ENCODE peak calls at places on chromosomes 12 and 14, in five cellular contexts. A, E, Q, T and P are unnamed samples.

GRCh38 chr12:122968104-122968503 is 1.8 kb upstream of the ABCB9 start:
- DNase-seq in Q (no peak), A (no peak), T (no peak), E (no peak), P (no peak)

GRCh38 chr14:38948171-38948570 is 154.9 kb downstream of the SEC23A start:
- DNase-seq in E (peak), A (no peak), T (no peak), Q (no peak), P (peak)

GRCh38 chr12:6917491-6918231 is 3.3 kb downstream of the ENO2 start:
- DNase-seq in A (no peak), T (no peak), E (no peak), Q (no peak), P (no peak)

GRCh38 chr12:12333407-12333831 is 16.6 kb downstream of the MANSC1 start:
- DNase-seq in A (no peak), T (peak), Q (no peak), E (peak), P (no peak)

GRCh38 chr12:25018146-25018545 is 69.2 kb upstream of the BCAT1 start:
- DNase-seq in E (no peak), T (no peak), Q (no peak), A (no peak), P (no peak)

GRCh38 chr14:65471038-65471878 is 58.7 kb downstream of the FUT8 start:
- DNase-seq in T (no peak), Q (no peak), A (no peak), E (no peak), P (no peak)

GRCh38 chr12:63978519-63978918 is 134.0 kb downstream of the SRGAP1 start:
- DNase-seq in E (peak), A (no peak), Q (no peak), T (no peak), P (peak)

GRCh38 chr12:80282761-80283160 is 161.3 kb upstream of the PTPRQ start:
- DNase-seq in Q (no peak), E (no peak), T (no peak), A (no peak), P (no peak)

GRCh38 chr14:85532981-85533820 is 3.3 kb downstream of the FLRT2 start:
- DNase-seq in Q (no peak), E (peak), A (peak), T (peak), P (no peak)

GRCh38 chr12:47844264-47845020 is 24.7 kb upstream of the HDAC7 start:
- DNase-seq in A (no peak), Q (no peak), T (no peak), E (no peak), P (no peak)

GRCh38 chr12:94818970-94819369 is 168.6 kb upstream of the TMCC3 start:
- DNase-seq in Q (no peak), E (no peak), A (no peak), T (no peak), P (no peak)

GRCh38 chr12:11651785-11652184 is 2.3 kb downstream of the ETV6 start:
- DNase-seq in Q (no peak), E (no peak), T (no peak), A (no peak), P (no peak)

GRCh38 chr12:51401486-51401885 is 10.3 kb upstream of the GALNT6 start:
- DNase-seq in E (no peak), A (no peak), T (no peak), Q (no peak), P (no peak)

GRCh38 chr12:85713368-85713767 is 122.8 kb downstream of the RASSF9 start:
- DNase-seq in T (no peak), E (no peak), Q (no peak), A (no peak), P (no peak)

GRCh38 chr12:117502233-117502632 is 140.8 kb upstream of the NOS1 start:
- DNase-seq in Q (no peak), A (no peak), T (no peak), E (no peak), P (no peak)

GRCh38 chr14:105783707-105784106 is 257.3 kb downstream of the TMEM121 start:
- DNase-seq in A (no peak), T (no peak), E (no peak), Q (no peak), P (no peak)

GRCh38 chr12:63930971-63931370 is 86.5 kb downstream of the SRGAP1 start:
- DNase-seq in T (no peak), A (no peak), E (no peak), Q (no peak), P (no peak)

GRCh38 chr14:51396222-51396815 is 156.3 kb downstream of the TMX1 start:
- DNase-seq in Q (no peak), A (no peak), T (no peak), E (peak), P (peak)

GRCh38 chr14:66009104-66009503 is 477.1 kb upstream of the CCDC196 start:
- DNase-seq in E (peak), Q (no peak), T (no peak), A (no peak), P (no peak)

GRCh38 chr14:103130965-103131364 is 7.7 kb downstream of the TNFAIP2 start:
- DNase-seq in Q (no peak), T (no peak), E (peak), A (no peak), P (no peak)

GRCh38 chr12:53840316-53840715 is 88.5 kb upstream of the CISTR start:
- DNase-seq in T (no peak), Q (no peak), E (no peak), A (no peak), P (no peak)

GRCh38 chr14:25048170-25049126 is 1.5 kb downstream of the STXBP6 start:
- DNase-seq in A (no peak), Q (no peak), T (no peak), E (peak), P (no peak)

GRCh38 chr14:105533811-105534498 is 7.6 kb downstream of the TMEM121 start:
- DNase-seq in A (no peak), T (no peak), E (no peak), Q (no peak), P (no peak)

GRCh38 chr12:75771023-75771422 is 259.6 kb upstream of the KRR1 start:
- DNase-seq in A (no peak), T (no peak), E (no peak), Q (no peak), P (no peak)